ENCODE peak calls at places on chromosomes 2 and 18, in ten cellular contexts. U, H, V, S, Y, M, B, W, C and D are unnamed samples.

GRCh38 chr2:20072436-20073158 is 21.2 kb upstream of the LAPTM4A start:
- DNase-seq in H (no peak), S (no peak), C (no peak), W (no peak), Y (no peak), V (no peak), B (no peak), M (no peak), U (no peak), D (no peak)

GRCh38 chr2:186595219-186595618 is 5.4 kb downstream of the ITGAV start:
- DNase-seq in S (no peak), U (no peak), B (peak), Y (no peak), H (no peak), C (peak), M (no peak), V (peak), W (no peak), D (no peak)

GRCh38 chr2:241226723-241227634 is 38.5 kb downstream of the ANO7 start:
- DNase-seq in B (no peak), Y (no peak), U (no peak), H (no peak), W (no peak), M (no peak), C (no peak), S (no peak), V (no peak), D (peak)

GRCh38 chr2:192026716-192027109 is 168.0 kb downstream of the TMEFF2 start:
- DNase-seq in M (no peak), U (no peak), C (no peak), B (no peak), V (no peak), S (no peak), H (no peak), Y (no peak), W (no peak), D (no peak)

GRCh38 chr18:27404855-27405254 is 219.7 kb upstream of the CHST9 start:
- DNase-seq in M (no peak), S (no peak), Y (no peak), C (no peak), H (no peak), B (no peak), V (no peak), W (no peak), U (no peak), D (no peak)

GRCh38 chr2:232988444-232988843 is 24.6 kb downstream of the NGEF start:
- DNase-seq in Y (peak), C (no peak), V (peak), H (no peak), S (peak), B (peak), M (no peak), U (peak), W (peak), D (peak)

GRCh38 chr2:12719400-12720104 is 2.8 kb downstream of the TRIB2 start:
- DNase-seq in V (peak), M (no peak), Y (no peak), W (no peak), H (no peak), S (no peak), U (no peak), B (no peak), C (no peak), D (no peak)

GRCh38 chr2:138020432-138020831 is 56.2 kb downstream of the HNMT start:
- DNase-seq in H (no peak), Y (no peak), S (no peak), C (no peak), M (no peak), V (no peak), B (no peak), U (no peak), W (no peak), D (no peak)

GRCh38 chr18:39198376-39198775 is 1632.8 kb upstream of the CELF4 start:
- DNase-seq in U (no peak), S (no peak), W (no peak), V (no peak), B (no peak), H (no peak), C (no peak), M (no peak), Y (no peak), D (no peak)

GRCh38 chr2:104049433-104049832 is 804.5 kb upstream of the POU3F3 start:
- DNase-seq in H (no peak), U (no peak), Y (no peak), W (no peak), V (no peak), M (no peak), C (no peak), S (no peak), B (no peak), D (peak)

GRCh38 chr18:657998-658946 is 819 bp downstream of the TYMS start:
- DNase-seq in S (peak), U (peak), V (peak), W (peak), C (peak), M (peak), B (peak), Y (peak), H (peak), D (peak)

GRCh38 chr18:13540783-13541182 is 185.6 kb downstream of the FAM210A start:
- DNase-seq in C (no peak), M (no peak), V (no peak), U (no peak), Y (no peak), B (no peak), W (no peak), S (no peak), H (no peak), D (no peak)

GRCh38 chr2:26846334-26846863 is 1.5 kb upstream of the DPYSL5 start:
- DNase-seq in B (peak), V (peak), U (no peak), M (peak), W (peak), Y (peak), C (peak), S (peak), H (peak), D (no peak)

GRCh38 chr2:56681659-56682396 is 498.0 kb downstream of the CCDC85A start:
- DNase-seq in S (no peak), C (no peak), W (no peak), U (no peak), M (no peak), H (no peak), Y (no peak), B (no peak), V (peak), D (no peak)

GRCh38 chr2:12416600-12416999 is 300.1 kb upstream of the TRIB2 start:
- DNase-seq in C (peak), Y (no peak), H (peak), M (peak), W (no peak), V (peak), S (peak), U (no peak), B (peak), D (no peak)

GRCh38 chr2:118319271-118319684 is 231.0 kb downstream of the INSIG2 start:
- DNase-seq in M (no peak), U (peak), B (no peak), V (no peak), W (no peak), Y (no peak), S (no peak), H (no peak), C (no peak), D (no peak)

GRCh38 chr18:78935406-78935805 is 44.2 kb upstream of the SALL3 start:
- DNase-seq in W (no peak), C (no peak), V (no peak), U (no peak), B (no peak), H (no peak), Y (no peak), S (no peak), M (no peak), D (no peak)

GRCh38 chr2:235498556-235499305 is 4.9 kb downstream of the AGAP1 start:
- DNase-seq in V (no peak), B (no peak), Y (no peak), M (no peak), S (no peak), H (no peak), W (no peak), C (no peak), U (no peak), D (no peak)

GRCh38 chr18:13626544-13626908 is 99.8 kb downstream of the FAM210A start:
- DNase-seq in S (no peak), Y (no peak), M (no peak), U (no peak), B (no peak), C (no peak), H (no peak), W (no peak), V (no peak), D (peak)

GRCh38 chr18:59846814-59847490 is 52.8 kb upstream of the PMAIP1 start:
- DNase-seq in W (no peak), U (no peak), S (peak), M (peak), V (peak), B (no peak), C (no peak), Y (no peak), H (no peak), D (no peak)

GRCh38 chr2:65638438-65638837 is 206.0 kb upstream of the SPRED2 start:
- DNase-seq in H (no peak), B (peak), C (peak), S (no peak), W (no peak), V (no peak), Y (no peak), M (no peak), U (no peak), D (no peak)

GRCh38 chr2:200523158-200523557 is 2.8 kb upstream of the SGO2 start:
- DNase-seq in S (peak), W (no peak), V (no peak), M (no peak), C (no peak), U (no peak), H (no peak), Y (no peak), B (no peak), D (no peak)

GRCh38 chr2:50649626-50650397 is 382.1 kb downstream of the NRXN1 start:
- DNase-seq in S (no peak), Y (no peak), C (no peak), V (peak), B (no peak), M (no peak), W (no peak), U (no peak), H (no peak), D (no peak)

GRCh38 chr2:121694398-121695178 is 42.1 kb downstream of the NIFK start:
- DNase-seq in V (no peak), H (no peak), U (no peak), W (no peak), Y (no peak), M (peak), S (no peak), B (no peak), C (no peak), D (no peak)

GRCh38 chr2:79619442-79619841 is 106.6 kb downstream of the CTNNA2 start:
- DNase-seq in Y (no peak), M (no peak), V (no peak), C (no peak), W (no peak), B (no peak), U (no peak), H (no peak), S (no peak), D (no peak)

GRCh38 chr18:33107511-33107910 is 333.0 kb downstream of the CCDC178 start:
- DNase-seq in U (no peak), M (no peak), V (no peak), Y (no peak), B (no peak), C (no peak), S (no peak), H (no peak), W (no peak), D (no peak)

GRCh38 chr2:64831134-64831976 is 157.8 kb upstream of the SLC1A4 start:
- DNase-seq in W (peak), H (peak), Y (peak), M (peak), U (no peak), S (peak), C (peak), V (peak), B (peak), D (peak)

GRCh38 chr2:165406053-165406628 is 63.4 kb upstream of the CSRNP3 start:
- DNase-seq in Y (no peak), V (no peak), B (no peak), C (no peak), U (peak), W (no peak), M (no peak), H (no peak), S (no peak), D (no peak)

GRCh38 chr2:22817197-22817596 is 567.8 kb upstream of the KLHL29 start:
- DNase-seq in W (no peak), U (no peak), Y (no peak), H (no peak), M (no peak), V (no peak), S (no peak), B (no peak), C (no peak), D (no peak)

GRCh38 chr18:27049945-27050344 is 135.2 kb downstream of the CHST9 start:
- DNase-seq in S (no peak), Y (no peak), W (no peak), H (no peak), U (no peak), V (no peak), B (no peak), C (no peak), M (no peak), D (no peak)

GRCh38 chr18:6992761-6993160 is 124.8 kb downstream of the LAMA1 start:
- DNase-seq in S (no peak), V (no peak), Y (no peak), H (no peak), B (no peak), M (no peak), W (no peak), U (no peak), C (no peak), D (no peak)

GRCh38 chr18:62289047-62289446 is 36.1 kb upstream of the TNFRSF11A start:
- DNase-seq in S (no peak), B (no peak), V (no peak), H (no peak), U (no peak), M (no peak), Y (no peak), W (no peak), C (no peak), D (no peak)

GRCh38 chr2:134118279-134119116 is 135.4 kb upstream of the MGAT5 start:
- DNase-seq in V (peak), C (peak), H (peak), U (no peak), M (peak), Y (peak), S (peak), W (peak), B (peak), D (peak)
- TF ChIP-seq POLR2AphosphoS5 in V (no peak), C (peak), H (no peak), U (no peak), M (no peak), Y (peak), S (no peak), W (peak), B (no peak), D (no peak)

GRCh38 chr18:77061946-77062517 is 70.6 kb downstream of the MBP start:
- DNase-seq in H (peak), S (no peak), V (no peak), U (no peak), M (no peak), B (no peak), C (peak), W (no peak), Y (no peak), D (no peak)
- TF ChIP-seq CTCF in H (peak), S (no peak), V (no peak), U (peak), M (no peak), B (peak), C (no peak), W (no peak), Y (no peak), D (no peak)

GRCh38 chr2:70994445-70995226 is at the start of gene TEX261:
- DNase-seq in V (peak), Y (peak), B (peak), W (peak), U (no peak), H (peak), M (peak), C (peak), S (peak), D (peak)
- TF ChIP-seq POLR2AphosphoS5 in V (peak), Y (peak), B (peak), W (no peak), U (no peak), H (peak), M (no peak), C (peak), S (peak), D (no peak)

GRCh38 chr2:184602734-184603133 is 4.4 kb downstream of the ZNF804A start:
- DNase-seq in V (no peak), U (no peak), M (no peak), C (no peak), W (no peak), Y (no peak), S (no peak), B (no peak), H (no peak), D (no peak)
- TF ChIP-seq CTCF in V (no peak), U (no peak), M (no peak), C (no peak), W (no peak), Y (no peak), S (no peak), B (no peak), H (no peak), D (no peak)

GRCh38 chr18:23684515-23685197 is 4.6 kb upstream of the LAMA3 start:
- DNase-seq in Y (no peak), B (peak), H (no peak), M (no peak), S (no peak), C (no peak), W (no peak), U (no peak), V (no peak), D (no peak)
- TF ChIP-seq POLR2AphosphoS5 in Y (no peak), B (no peak), H (no peak), M (no peak), S (peak), C (no peak), W (no peak), U (no peak), V (no peak), D (no peak)

DNA sequence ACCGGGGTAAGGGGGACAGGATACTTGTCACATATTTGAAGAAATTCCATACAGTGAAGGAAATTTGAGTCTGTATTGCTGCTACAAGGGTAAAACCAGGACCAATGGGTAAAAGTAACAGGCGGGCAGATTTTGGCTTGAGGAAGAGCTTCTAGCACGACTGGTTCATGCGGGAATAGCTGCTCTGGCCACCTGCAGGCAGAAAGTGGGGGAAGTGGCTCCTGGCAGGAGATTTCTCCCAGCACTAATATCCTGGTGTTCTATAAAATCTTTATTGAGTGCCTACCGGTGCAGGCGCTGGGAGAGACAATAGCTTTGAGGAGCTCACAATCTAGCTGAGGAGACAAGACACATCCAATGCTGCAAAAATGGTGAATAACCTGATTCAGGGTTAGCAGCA is 198.5 kb downstream of the LOXHD1 start:
- DNase-seq in C (no peak), B (no peak), U (no peak), H (no peak), M (no peak), V (no peak), W (no peak), S (no peak), Y (no peak), D (no peak)
- TF ChIP-seq CTCF in C (no peak), B (no peak), U (peak), H (no peak), M (no peak), V (no peak), W (no peak), S (no peak), Y (no peak), D (no peak)

GRCh38 chr18:68763082-68763481 is 34.8 kb upstream of the CCDC102B start:
- DNase-seq in M (no peak), H (no peak), C (no peak), V (peak), W (no peak), B (no peak), U (no peak), Y (no peak), S (no peak), D (no peak)
- TF ChIP-seq POLR2AphosphoS5 in M (no peak), H (no peak), C (no peak), V (no peak), W (no peak), B (no peak), U (no peak), Y (no peak), S (no peak), D (no peak)

GRCh38 chr2:74212702-74213410 is 14.4 kb downstream of the MTHFD2 start:
- DNase-seq in S (no peak), W (no peak), H (no peak), M (no peak), Y (no peak), B (no peak), C (no peak), U (no peak), V (no peak), D (no peak)
- TF ChIP-seq CTCF in S (no peak), W (no peak), H (no peak), M (no peak), Y (no peak), B (no peak), C (no peak), U (no peak), V (no peak), D (no peak)